ENCODE peak calls at places on chromosomes 7 and 10, in six cellular contexts. One of them, this sample, is unnamed.

GRCh38 chr10:127556911-127557310 is 7.8 kb downstream of the NPS start:
- DNase-seq in PC-3: no peak
- DNase-seq in CD4-positive, alpha-beta T cell: no peak
- DNase-seq in SW480: no peak
- DNase-seq in Calu3: no peak
- DNase-seq in stimulated activated CD4-positive, alpha-beta T cell treated with anti-CD3 and anti-CD28 coated beads, Interleukin-1b, Interleukin-23, amount 100 ng/mL, for 4 hours: no peak
- DNase-seq in this sample: peak

GRCh38 chr10:131750171-131750895 is 150.5 kb upstream of the PPP2R2D start:
- DNase-seq in SW480: no peak
- DNase-seq in stimulated activated CD4-positive, alpha-beta T cell treated with anti-CD3 and anti-CD28 coated beads, Interleukin-1b, Interleukin-23, amount 100 ng/mL, for 4 hours: no peak
- DNase-seq in PC-3: no peak
- DNase-seq in Calu3: no peak
- DNase-seq in CD4-positive, alpha-beta T cell: no peak
- DNase-seq in this sample: no peak

GRCh38 chr7:106583133-106583532 is 77.8 kb downstream of the CCDC71L start:
- DNase-seq in Calu3: no peak
- DNase-seq in SW480: no peak
- DNase-seq in stimulated activated CD4-positive, alpha-beta T cell treated with anti-CD3 and anti-CD28 coated beads, Interleukin-1b, Interleukin-23, amount 100 ng/mL, for 4 hours: no peak
- DNase-seq in CD4-positive, alpha-beta T cell: no peak
- DNase-seq in PC-3: no peak
- DNase-seq in this sample: no peak

GRCh38 chr7:144256112-144256511 is 8.5 kb downstream of the OR2A7 start:
- DNase-seq in PC-3: peak
- DNase-seq in SW480: peak
- DNase-seq in stimulated activated CD4-positive, alpha-beta T cell treated with anti-CD3 and anti-CD28 coated beads, Interleukin-1b, Interleukin-23, amount 100 ng/mL, for 4 hours: no peak
- DNase-seq in CD4-positive, alpha-beta T cell: no peak
- DNase-seq in Calu3: peak
- DNase-seq in this sample: no peak

GRCh38 chr10:23965880-23966279 is 243.1 kb upstream of the KIAA1217 start:
- DNase-seq in stimulated activated CD4-positive, alpha-beta T cell treated with anti-CD3 and anti-CD28 coated beads, Interleukin-1b, Interleukin-23, amount 100 ng/mL, for 4 hours: no peak
- DNase-seq in CD4-positive, alpha-beta T cell: no peak
- DNase-seq in PC-3: no peak
- DNase-seq in Calu3: no peak
- DNase-seq in SW480: no peak
- DNase-seq in this sample: no peak

GRCh38 chr10:97759157-97759980 is 12.4 kb downstream of the SFRP5 start:
- DNase-seq in CD4-positive, alpha-beta T cell: peak
- DNase-seq in SW480: peak
- DNase-seq in stimulated activated CD4-positive, alpha-beta T cell treated with anti-CD3 and anti-CD28 coated beads, Interleukin-1b, Interleukin-23, amount 100 ng/mL, for 4 hours: peak
- DNase-seq in PC-3: peak
- DNase-seq in Calu3: peak
- DNase-seq in this sample: peak

GRCh38 chr10:113753020-113753692 is 1.7 kb downstream of the PLEKHS1 start:
- DNase-seq in SW480: no peak
- DNase-seq in Calu3: peak
- DNase-seq in CD4-positive, alpha-beta T cell: no peak
- DNase-seq in stimulated activated CD4-positive, alpha-beta T cell treated with anti-CD3 and anti-CD28 coated beads, Interleukin-1b, Interleukin-23, amount 100 ng/mL, for 4 hours: no peak
- DNase-seq in PC-3: peak
- DNase-seq in this sample: no peak

GRCh38 chr10:112532053-112532658 is 85.1 kb downstream of the VTI1A start:
- DNase-seq in Calu3: no peak
- DNase-seq in PC-3: no peak
- DNase-seq in SW480: peak
- DNase-seq in stimulated activated CD4-positive, alpha-beta T cell treated with anti-CD3 and anti-CD28 coated beads, Interleukin-1b, Interleukin-23, amount 100 ng/mL, for 4 hours: no peak
- DNase-seq in CD4-positive, alpha-beta T cell: no peak
- DNase-seq in this sample: no peak

GRCh38 chr7:149293946-149294640 is 32.1 kb downstream of the ZNF783 start:
- DNase-seq in Calu3: no peak
- DNase-seq in SW480: no peak
- DNase-seq in PC-3: no peak
- DNase-seq in CD4-positive, alpha-beta T cell: no peak
- DNase-seq in stimulated activated CD4-positive, alpha-beta T cell treated with anti-CD3 and anti-CD28 coated beads, Interleukin-1b, Interleukin-23, amount 100 ng/mL, for 4 hours: no peak
- DNase-seq in this sample: no peak

GRCh38 chr7:2006231-2006771 is 226.4 kb downstream of the MAD1L1 start:
- DNase-seq in Calu3: no peak
- DNase-seq in SW480: no peak
- DNase-seq in stimulated activated CD4-positive, alpha-beta T cell treated with anti-CD3 and anti-CD28 coated beads, Interleukin-1b, Interleukin-23, amount 100 ng/mL, for 4 hours: no peak
- DNase-seq in CD4-positive, alpha-beta T cell: no peak
- DNase-seq in PC-3: no peak
- DNase-seq in this sample: no peak

GRCh38 chr10:11249134-11249533 is 231.5 kb downstream of the CELF2 start:
- DNase-seq in PC-3: no peak
- DNase-seq in stimulated activated CD4-positive, alpha-beta T cell treated with anti-CD3 and anti-CD28 coated beads, Interleukin-1b, Interleukin-23, amount 100 ng/mL, for 4 hours: no peak
- DNase-seq in CD4-positive, alpha-beta T cell: no peak
- DNase-seq in Calu3: no peak
- DNase-seq in SW480: no peak
- DNase-seq in this sample: no peak

GRCh38 chr7:5526190-5527037 is 102.8 kb upstream of the TNRC18 start:
- DNase-seq in stimulated activated CD4-positive, alpha-beta T cell treated with anti-CD3 and anti-CD28 coated beads, Interleukin-1b, Interleukin-23, amount 100 ng/mL, for 4 hours: no peak
- DNase-seq in PC-3: peak
- DNase-seq in Calu3: peak
- DNase-seq in SW480: no peak
- DNase-seq in CD4-positive, alpha-beta T cell: no peak
- DNase-seq in this sample: no peak

GRCh38 chr10:26486304-26486703 is 48.2 kb downstream of the APBB1IP start:
- DNase-seq in PC-3: peak
- DNase-seq in SW480: no peak
- DNase-seq in Calu3: no peak
- DNase-seq in CD4-positive, alpha-beta T cell: no peak
- DNase-seq in stimulated activated CD4-positive, alpha-beta T cell treated with anti-CD3 and anti-CD28 coated beads, Interleukin-1b, Interleukin-23, amount 100 ng/mL, for 4 hours: no peak
- DNase-seq in this sample: no peak

GRCh38 chr10:125123363-125124113 is 36.8 kb downstream of the CTBP2 start:
- DNase-seq in stimulated activated CD4-positive, alpha-beta T cell treated with anti-CD3 and anti-CD28 coated beads, Interleukin-1b, Interleukin-23, amount 100 ng/mL, for 4 hours: no peak
- DNase-seq in CD4-positive, alpha-beta T cell: no peak
- DNase-seq in SW480: peak
- DNase-seq in PC-3: peak
- DNase-seq in Calu3: peak
- DNase-seq in this sample: no peak

GRCh38 chr10:408223-408622 is 273.0 kb downstream of the ZMYND11 start:
- DNase-seq in Calu3: no peak
- DNase-seq in stimulated activated CD4-positive, alpha-beta T cell treated with anti-CD3 and anti-CD28 coated beads, Interleukin-1b, Interleukin-23, amount 100 ng/mL, for 4 hours: no peak
- DNase-seq in CD4-positive, alpha-beta T cell: no peak
- DNase-seq in PC-3: peak
- DNase-seq in SW480: no peak
- DNase-seq in this sample: no peak

GRCh38 chr10:52752801-52753437 is 19.7 kb downstream of the MBL2 start:
- DNase-seq in Calu3: no peak
- DNase-seq in PC-3: no peak
- DNase-seq in CD4-positive, alpha-beta T cell: no peak
- DNase-seq in stimulated activated CD4-positive, alpha-beta T cell treated with anti-CD3 and anti-CD28 coated beads, Interleukin-1b, Interleukin-23, amount 100 ng/mL, for 4 hours: no peak
- DNase-seq in SW480: no peak
- DNase-seq in this sample: no peak

GRCh38 chr10:89741126-89741762 is 39.9 kb downstream of the KIF20B start:
- DNase-seq in stimulated activated CD4-positive, alpha-beta T cell treated with anti-CD3 and anti-CD28 coated beads, Interleukin-1b, Interleukin-23, amount 100 ng/mL, for 4 hours: no peak
- DNase-seq in PC-3: no peak
- DNase-seq in CD4-positive, alpha-beta T cell: no peak
- DNase-seq in Calu3: no peak
- DNase-seq in SW480: no peak
- DNase-seq in this sample: no peak

GRCh38 chr10:48547061-48547895 is 57.6 kb downstream of the ARHGAP22 start:
- DNase-seq in CD4-positive, alpha-beta T cell: no peak
- DNase-seq in stimulated activated CD4-positive, alpha-beta T cell treated with anti-CD3 and anti-CD28 coated beads, Interleukin-1b, Interleukin-23, amount 100 ng/mL, for 4 hours: no peak
- DNase-seq in Calu3: no peak
- DNase-seq in PC-3: no peak
- DNase-seq in SW480: no peak
- DNase-seq in this sample: no peak

GRCh38 chr7:79317728-79318127 is 135.7 kb downstream of the MAGI2 start:
- DNase-seq in PC-3: peak
- DNase-seq in stimulated activated CD4-positive, alpha-beta T cell treated with anti-CD3 and anti-CD28 coated beads, Interleukin-1b, Interleukin-23, amount 100 ng/mL, for 4 hours: no peak
- DNase-seq in SW480: peak
- DNase-seq in Calu3: no peak
- DNase-seq in CD4-positive, alpha-beta T cell: no peak
- DNase-seq in this sample: no peak

GRCh38 chr7:47654672-47655340 is 72.9 kb upstream of the TNS3 start:
- DNase-seq in PC-3: no peak
- DNase-seq in stimulated activated CD4-positive, alpha-beta T cell treated with anti-CD3 and anti-CD28 coated beads, Interleukin-1b, Interleukin-23, amount 100 ng/mL, for 4 hours: no peak
- DNase-seq in Calu3: no peak
- DNase-seq in CD4-positive, alpha-beta T cell: no peak
- DNase-seq in SW480: no peak
- DNase-seq in this sample: no peak

GRCh38 chr7:68058014-68058413 is 1061.4 kb downstream of the TYW1 start:
- DNase-seq in PC-3: no peak
- DNase-seq in CD4-positive, alpha-beta T cell: no peak
- DNase-seq in Calu3: no peak
- DNase-seq in stimulated activated CD4-positive, alpha-beta T cell treated with anti-CD3 and anti-CD28 coated beads, Interleukin-1b, Interleukin-23, amount 100 ng/mL, for 4 hours: no peak
- DNase-seq in SW480: no peak
- DNase-seq in this sample: no peak

GRCh38 chr7:158394936-158395335 is 192.7 kb downstream of the PTPRN2 start:
- DNase-seq in Calu3: peak
- DNase-seq in PC-3: peak
- DNase-seq in CD4-positive, alpha-beta T cell: peak
- DNase-seq in SW480: no peak
- DNase-seq in stimulated activated CD4-positive, alpha-beta T cell treated with anti-CD3 and anti-CD28 coated beads, Interleukin-1b, Interleukin-23, amount 100 ng/mL, for 4 hours: peak
- DNase-seq in this sample: no peak

GRCh38 chr10:71740069-71740468 is 20.5 kb upstream of the C10orf105 start:
- DNase-seq in PC-3: no peak
- DNase-seq in SW480: no peak
- DNase-seq in Calu3: no peak
- DNase-seq in stimulated activated CD4-positive, alpha-beta T cell treated with anti-CD3 and anti-CD28 coated beads, Interleukin-1b, Interleukin-23, amount 100 ng/mL, for 4 hours: no peak
- DNase-seq in CD4-positive, alpha-beta T cell: no peak
- DNase-seq in this sample: no peak

GRCh38 chr7:100483101-100483727 is 513 bp upstream of the NYAP1 start:
- DNase-seq in CD4-positive, alpha-beta T cell: peak
- DNase-seq in Calu3: peak
- DNase-seq in stimulated activated CD4-positive, alpha-beta T cell treated with anti-CD3 and anti-CD28 coated beads, Interleukin-1b, Interleukin-23, amount 100 ng/mL, for 4 hours: peak
- DNase-seq in SW480: peak
- DNase-seq in PC-3: peak
- DNase-seq in this sample: no peak

This sample was measured in iPS DF 6.9.